ENCODE peak calls at places on chromosomes 7 and 10, in six cellular contexts. Q, L, H, I, D and U are unnamed samples.

GRCh38 chr10:93826355-93826754 is 67.4 kb upstream of the SLC35G1 start:
- DNase-seq in Q (no peak), H (no peak), D (peak), L (no peak), I (no peak), U (no peak)

GRCh38 chr7:22563115-22563514 is 63.1 kb upstream of the STEAP1B start:
- DNase-seq in Q (no peak), I (no peak), D (no peak), H (no peak), L (no peak), U (no peak)

GRCh38 chr10:110641256-110641655 is 2.9 kb upstream of the RBM20 start:
- DNase-seq in H (no peak), Q (peak), D (peak), I (no peak), L (no peak), U (peak)

GRCh38 chr7:105937411-105937810 is 25.7 kb upstream of the CDHR3 start:
- DNase-seq in L (no peak), I (no peak), Q (no peak), D (no peak), H (no peak), U (no peak)

GRCh38 chr7:23893172-23893941 is 183.3 kb downstream of the STK31 start:
- DNase-seq in L (no peak), H (no peak), Q (no peak), I (peak), D (peak), U (no peak)

GRCh38 chr7:36299223-36299760 is 90.4 kb upstream of the ANLN start:
- DNase-seq in D (no peak), I (no peak), Q (no peak), L (no peak), H (no peak), U (no peak)

GRCh38 chr7:5276611-5277010 is 6.1 kb upstream of the SLC29A4 start:
- DNase-seq in Q (no peak), H (no peak), D (no peak), I (no peak), L (no peak), U (no peak)

GRCh38 chr10:81843042-81843441 is 32.0 kb upstream of the NRG3 start:
- DNase-seq in Q (no peak), D (no peak), H (no peak), I (no peak), L (no peak), U (no peak)

GRCh38 chr10:57162231-57162630 is 801.2 kb upstream of the ZWINT start:
- DNase-seq in L (no peak), I (no peak), Q (no peak), H (no peak), D (no peak), U (no peak)

GRCh38 chr10:97292862-97293198 is 393 bp upstream of the ARHGAP19 start:
- DNase-seq in H (no peak), I (no peak), Q (no peak), L (no peak), D (no peak), U (no peak)

GRCh38 chr10:119546009-119546408 is 3.5 kb upstream of the RGS10 start:
- DNase-seq in D (peak), I (no peak), H (no peak), Q (no peak), L (no peak), U (no peak)

GRCh38 chr10:47176206-47176902 is 123.6 kb upstream of the GDF10 start:
- DNase-seq in D (no peak), Q (no peak), H (no peak), L (no peak), I (no peak), U (no peak)

GRCh38 chr7:45923290-45923689 is 2.2 kb upstream of the IGFBP3 start:
- DNase-seq in D (peak), I (no peak), Q (peak), L (peak), H (peak), U (peak)

GRCh38 chr7:101211501-101211900 is 5.9 kb downstream of the PLOD3 start:
- DNase-seq in H (no peak), Q (no peak), I (no peak), L (no peak), D (no peak), U (no peak)

GRCh38 chr7:77651544-77652162 is 44.6 kb upstream of the RSBN1L start:
- DNase-seq in H (no peak), Q (no peak), D (peak), I (no peak), L (peak), U (peak)

GRCh38 chr7:30171753-30172447 is 37.1 kb downstream of the MTURN start:
- DNase-seq in H (no peak), I (no peak), D (peak), L (no peak), Q (no peak), U (peak)

GRCh38 chr7:30170460-30171197 is 35.8 kb downstream of the MTURN start:
- DNase-seq in Q (no peak), H (no peak), D (no peak), I (no peak), L (no peak), U (no peak)

GRCh38 chr7:30175171-30175570 is 40.4 kb downstream of the MTURN start:
- DNase-seq in Q (no peak), I (no peak), L (no peak), D (no peak), H (no peak), U (no peak)

GRCh38 chr7:30172451-30172850 is 37.7 kb downstream of the MTURN start:
- DNase-seq in I (no peak), Q (no peak), H (no peak), L (no peak), D (no peak), U (peak)

DNA sequence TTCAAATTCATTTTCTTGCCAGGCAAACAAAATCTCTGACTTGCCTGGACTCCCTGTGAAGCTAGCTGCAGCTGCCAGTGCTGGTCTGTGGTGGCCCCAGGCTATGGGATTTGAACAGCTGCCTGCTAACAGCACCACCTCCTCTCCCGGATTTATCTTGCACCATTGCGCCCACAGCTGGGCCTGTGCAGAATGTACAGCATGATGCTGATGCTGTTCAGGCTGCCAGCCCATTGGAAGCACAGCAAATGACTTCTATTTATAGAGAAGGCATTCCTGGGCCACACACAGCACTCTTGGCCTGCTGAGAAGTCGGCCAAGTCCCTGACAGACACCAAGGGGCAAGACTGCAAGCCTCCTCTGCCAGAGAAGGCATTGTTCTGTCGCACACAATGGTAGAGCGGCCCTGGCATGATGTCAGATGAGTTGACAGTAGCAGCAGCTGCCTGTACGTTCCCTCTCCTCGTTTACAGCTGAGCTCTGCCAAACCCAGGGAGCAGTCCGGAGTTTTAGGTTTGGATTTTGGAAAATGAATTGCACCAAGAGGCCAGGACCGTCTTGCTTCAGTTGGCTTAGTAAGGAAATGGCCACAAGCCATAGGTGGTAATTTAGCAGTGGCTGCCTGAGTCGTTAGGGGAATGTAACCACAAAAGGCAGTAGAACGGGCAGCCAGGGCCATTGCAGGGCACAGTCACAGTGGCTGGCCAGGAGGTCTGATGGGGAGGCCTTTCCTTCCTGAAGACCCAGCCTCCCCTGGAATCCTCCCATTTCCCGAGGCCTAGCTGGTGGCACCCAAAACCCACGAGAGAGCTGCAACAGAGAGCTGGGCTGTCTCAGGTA is 38.5 kb downstream of the MTURN start:
- DNase-seq in L (peak), D (peak), Q (peak), H (no peak), I (peak), U (peak)
- TF ChIP-seq CTCF in L (no peak), D (peak), Q (no peak), H (no peak), I (peak), U (peak)

GRCh38 chr10:43322321-43322720 is 49.1 kb upstream of the FXYD4 start:
- DNase-seq in Q (no peak), H (peak), I (no peak), L (no peak), D (no peak), U (no peak)

GRCh38 chr10:43320226-43320625 is 51.2 kb upstream of the FXYD4 start:
- DNase-seq in I (no peak), H (no peak), Q (no peak), D (no peak), L (no peak), U (no peak)

GRCh38 chr10:43323245-43323644 is 48.2 kb upstream of the FXYD4 start:
- DNase-seq in L (no peak), H (no peak), I (no peak), Q (no peak), D (no peak), U (no peak)

GRCh38 chr10:43324847-43325246 is 46.6 kb upstream of the FXYD4 start:
- DNase-seq in I (no peak), H (no peak), Q (no peak), L (no peak), D (no peak), U (no peak)

DNA sequence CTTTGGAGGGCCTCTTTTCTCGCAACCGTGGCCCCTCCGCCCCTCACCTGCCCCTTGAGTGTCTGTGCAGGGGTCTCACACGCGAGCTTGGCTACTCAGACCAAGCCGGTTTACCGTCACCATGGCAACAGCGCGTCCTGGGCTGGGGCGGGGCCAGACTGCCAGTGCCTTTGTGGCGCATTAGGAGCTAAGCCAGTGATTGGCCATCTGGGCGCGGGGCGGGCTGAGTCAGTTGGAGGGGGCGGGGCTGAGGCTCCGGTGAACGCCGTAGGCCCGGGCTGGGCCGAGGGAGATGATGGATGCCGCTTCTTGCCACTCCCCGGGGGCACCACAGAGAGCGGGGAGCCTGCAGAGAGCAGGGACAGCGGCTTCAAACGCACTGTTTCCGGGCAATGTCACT is 48.7 kb upstream of the FXYD4 start:
- DNase-seq in H (peak), I (no peak), Q (peak), L (peak), D (peak), U (peak)
- TF ChIP-seq CTCF in H (no peak), I (no peak), Q (no peak), L (no peak), D (no peak), U (no peak)

GRCh38 chr10:100342627-100342972 is 4.4 kb upstream of the SCD start:
- DNase-seq in L (no peak), H (no peak), D (no peak), I (no peak), Q (no peak), U (no peak)
- TF ChIP-seq CTCF in L (no peak), H (no peak), D (no peak), I (no peak), Q (no peak), U (peak)

DNA sequence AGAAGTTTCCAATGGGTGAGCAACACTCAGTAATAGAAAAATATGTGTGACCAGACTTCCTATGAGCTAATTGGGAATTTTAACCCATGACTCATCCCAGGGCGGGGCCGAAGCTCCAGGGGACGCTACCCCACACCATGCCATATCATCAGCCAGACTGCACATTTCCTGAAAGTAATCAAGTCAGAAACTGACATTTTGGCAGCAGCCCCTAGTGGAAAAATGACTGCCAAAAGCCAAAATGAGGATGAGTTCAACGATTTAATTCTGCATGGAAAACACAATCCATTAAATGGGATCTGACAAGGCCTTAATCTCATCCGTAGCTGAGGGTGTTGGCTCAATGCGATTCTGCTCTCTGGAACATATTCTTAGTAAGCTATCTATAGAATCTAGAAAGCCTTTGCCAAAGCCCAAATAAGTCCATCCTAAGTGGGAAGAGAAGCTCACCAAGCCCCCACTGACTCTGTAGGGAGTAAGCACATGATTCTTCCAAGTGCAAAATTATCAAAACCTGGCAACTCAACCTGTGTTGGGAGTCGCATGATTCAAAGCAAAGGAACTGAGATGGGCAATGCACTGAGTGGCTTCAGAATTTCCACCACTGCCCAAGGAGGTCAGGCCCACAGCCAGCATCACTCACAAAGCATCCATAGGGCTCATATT is 93.1 kb upstream of the PDE1C start:
- DNase-seq in Q (peak), L (no peak), I (no peak), D (peak), H (peak), U (peak)
- TF ChIP-seq CTCF in Q (no peak), L (no peak), I (no peak), D (no peak), H (no peak), U (no peak)

GRCh38 chr7:47779341-47779771 is 168.9 kb downstream of the PKD1L1 start:
- DNase-seq in Q (no peak), H (no peak), L (no peak), I (no peak), D (peak), U (no peak)

GRCh38 chr7:47775238-47775637 is 173.0 kb downstream of the PKD1L1 start:
- DNase-seq in I (no peak), Q (no peak), L (no peak), H (no peak), D (no peak), U (no peak)

GRCh38 chr7:47776335-47776734 is 171.9 kb downstream of the PKD1L1 start:
- DNase-seq in Q (no peak), I (no peak), D (peak), L (no peak), H (no peak), U (no peak)

GRCh38 chr7:47778153-47778661 is 170.1 kb downstream of the PKD1L1 start:
- DNase-seq in D (peak), I (no peak), H (no peak), L (no peak), Q (no peak), U (no peak)

DNA sequence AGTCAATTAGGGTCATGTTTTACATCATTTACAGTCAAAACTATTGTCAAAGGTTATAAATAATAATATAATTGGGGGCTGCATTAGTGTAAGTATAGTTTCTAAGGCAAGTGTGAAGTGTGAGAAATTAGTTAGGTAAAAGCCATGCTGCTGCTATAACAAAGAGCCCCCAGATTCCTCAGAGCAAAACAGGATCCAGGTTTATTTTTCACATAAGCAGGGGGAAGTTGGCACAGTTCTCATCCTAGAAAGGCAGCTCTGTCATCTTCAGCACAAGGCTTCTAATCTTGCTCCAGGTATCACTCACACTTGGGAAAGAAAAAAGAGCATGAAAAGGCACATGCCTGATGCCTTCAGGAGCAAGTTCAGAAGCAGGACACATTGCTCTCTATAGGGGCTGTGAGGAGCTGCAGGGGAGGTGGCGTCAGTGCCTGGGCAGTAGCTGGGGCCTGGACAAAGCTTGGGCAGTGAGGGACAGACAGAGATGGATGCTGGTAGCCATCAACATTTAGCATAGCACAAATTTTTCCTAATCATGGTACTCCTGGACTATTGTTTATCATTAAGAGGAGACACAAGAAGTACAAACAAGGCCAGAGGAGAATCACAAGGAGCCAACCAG is 170.6 kb downstream of the PKD1L1 start:
- DNase-seq in Q (no peak), H (no peak), D (no peak), I (no peak), L (no peak), U (no peak)
- TF ChIP-seq CTCF in Q (no peak), H (no peak), D (no peak), I (no peak), L (no peak), U (no peak)

GRCh38 chr7:132899833-132900232 is 182.1 kb downstream of the CHCHD3 start:
- DNase-seq in H (no peak), D (no peak), Q (no peak), L (no peak), I (no peak), U (no peak)
- TF ChIP-seq CTCF in H (no peak), D (no peak), Q (no peak), L (no peak), I (no peak), U (no peak)

GRCh38 chr10:54985732-54986131 is 184.7 kb upstream of the PCDH15 start:
- DNase-seq in H (no peak), I (no peak), Q (no peak), D (peak), L (no peak), U (peak)
- TF ChIP-seq CTCF in H (no peak), I (peak), Q (no peak), D (no peak), L (peak), U (peak)

GRCh38 chr7:83271212-83272099 is 108.8 kb upstream of the PCLO start:
- DNase-seq in L (no peak), D (peak), I (peak), Q (no peak), H (no peak), U (peak)
- TF ChIP-seq CTCF in L (peak), D (peak), I (peak), Q (no peak), H (no peak), U (peak)

GRCh38 chr10:79158004-79158340 is 89.2 kb downstream of the ZMIZ1 start:
- DNase-seq in D (no peak), Q (no peak), L (no peak), I (no peak), H (no peak), U (no peak)

GRCh38 chr10:79153753-79154152 is 85.0 kb downstream of the ZMIZ1 start:
- DNase-seq in Q (peak), I (no peak), D (no peak), H (no peak), L (no peak), U (no peak)

GRCh38 chr10:79156334-79157274 is 87.8 kb downstream of the ZMIZ1 start:
- DNase-seq in I (no peak), Q (no peak), H (no peak), D (no peak), L (no peak), U (no peak)

GRCh38 chr10:79158402-79159097 is 89.8 kb downstream of the ZMIZ1 start:
- DNase-seq in Q (no peak), H (no peak), I (no peak), D (no peak), L (no peak), U (no peak)

DNA sequence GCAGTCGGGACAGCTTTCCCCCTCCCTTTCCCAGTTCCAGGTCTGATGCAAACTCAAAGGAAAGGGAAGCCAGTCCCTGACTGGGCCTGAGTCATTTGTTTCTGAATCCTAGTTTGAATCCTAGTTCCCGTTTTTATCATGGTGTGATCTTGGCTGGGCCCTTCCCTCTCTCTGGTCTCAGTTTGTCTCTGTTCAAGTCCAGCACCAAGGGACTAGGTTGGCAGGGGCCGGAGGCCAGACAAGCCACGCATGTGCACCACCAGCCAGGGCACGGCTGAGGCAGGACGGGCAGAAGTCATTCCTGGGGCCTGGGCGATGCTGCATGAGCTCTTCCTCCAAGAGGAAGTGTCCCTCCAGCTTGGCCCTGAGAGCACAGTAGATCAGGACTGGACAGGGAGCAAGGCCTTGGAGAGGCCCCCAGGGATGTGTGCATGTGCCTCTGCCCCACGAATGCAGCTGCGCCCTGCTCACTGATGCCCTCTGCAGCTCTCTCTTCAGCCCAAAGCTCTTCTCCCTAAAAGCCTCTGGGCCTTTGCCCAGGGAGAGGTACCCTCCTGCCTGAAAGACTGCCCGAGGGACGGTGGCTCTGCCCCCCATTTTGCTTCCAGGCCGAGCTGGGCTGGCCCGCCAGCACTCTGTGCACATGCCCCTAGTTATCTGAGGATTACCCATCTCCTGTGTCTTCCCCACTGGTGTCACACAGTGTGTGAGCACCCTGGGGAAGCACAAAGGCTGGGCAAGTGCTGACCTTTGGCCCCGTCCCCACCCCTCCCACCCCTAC is 86.7 kb downstream of the ZMIZ1 start:
- DNase-seq in D (peak), H (no peak), I (no peak), Q (peak), L (no peak), U (no peak)
- TF ChIP-seq CTCF in D (no peak), H (no peak), I (peak), Q (peak), L (no peak), U (no peak)